ENCODE peak calls at places on chromosomes 11 and 22, in six cellular contexts. O is IMR-90, K is neuronal stem cell, T is H9, X is H1, E is mesenchymal stem cell. N is an unnamed sample.

GRCh38 chr11:134469627-134470026 is 57.6 kb upstream of the B3GAT1 start:
- DNase-seq in E (no peak), T (no peak), X (no peak), O (no peak), K (no peak), N (peak; percentile 49)

GRCh38 chr11:109853156-109853776 is 239.9 kb upstream of the ZC3H12C start:
- DNase-seq in X (no peak), K (peak; percentile 31), T (no peak), E (peak; percentile 78), O (peak; percentile 87), N (peak; percentile 81)

GRCh38 chr22:49160261-49161001 is 667.2 kb downstream of the BRD1 start:
- DNase-seq in T (no peak), X (no peak), K (no peak), E (no peak), O (no peak), N (no peak)

GRCh38 chr11:37512156-37512780 is 914.2 kb upstream of the RAG2 start:
- DNase-seq in T (no peak), X (no peak), K (no peak), E (no peak), O (no peak), N (no peak)

GRCh38 chr11:67237574-67237973 is 28.7 kb upstream of the GRK2 start:
- DNase-seq in T (no peak), K (no peak), X (no peak), E (no peak), O (no peak), N (no peak)

GRCh38 chr22:28310299-28310698 is 369.3 kb downstream of the TTC28 start:
- DNase-seq in X (no peak), T (no peak), E (no peak), K (no peak), O (no peak), N (no peak)

GRCh38 chr22:45918455-45919370 is 58.2 kb downstream of the WNT7B start:
- DNase-seq in E (no peak), T (no peak), O (no peak), X (no peak), K (no peak), N (no peak)

GRCh38 chr11:69508974-69509373 is 27.5 kb downstream of the LINC01488 start:
- DNase-seq in X (no peak), E (no peak), K (no peak), T (no peak), O (no peak), N (no peak)

GRCh38 chr11:13343931-13344717 is 66.5 kb downstream of the BMAL1 start:
- DNase-seq in K (peak; percentile 68), T (peak; percentile 64), O (peak; percentile 79), E (peak; percentile 79), X (peak; percentile 82), N (peak; percentile 85)

GRCh38 chr11:62542111-62542745 is 4.4 kb downstream of the AHNAK start:
- DNase-seq in K (no peak), O (peak; percentile 23), X (peak; percentile 43), E (no peak), T (no peak), N (no peak)

GRCh38 chr11:64580387-64580786 is 10.6 kb upstream of the SLC22A12 start:
- DNase-seq in E (no peak), T (no peak), X (no peak), O (no peak), K (no peak), N (no peak)

GRCh38 chr11:112620621-112621394 is 340.4 kb upstream of the NCAM1 start:
- DNase-seq in T (no peak), E (peak; percentile 5), X (no peak), O (no peak), K (no peak), N (peak; percentile 28)

GRCh38 chr11:123228489-123229163 is 33.6 kb upstream of the CLMP start:
- DNase-seq in T (no peak), E (no peak), X (no peak), K (no peak), O (no peak), N (peak; percentile 84)

GRCh38 chr11:45085657-45086501 is 60.6 kb upstream of the PRDM11 start:
- DNase-seq in T (peak; percentile 54), O (no peak), E (no peak), K (no peak), X (no peak), N (peak; percentile 34)
- H2BK15ac ChIP-seq in T (no peak overlapping the region), O (no peak overlapping the region), E (peak overlapping the region; percentile 96), K (no peak overlapping the region), X (peak overlapping the region; percentile 53), N (no peak overlapping the region)

GRCh38 chr22:30572840-30573593 is 1.4 kb downstream of the GAL3ST1 start:
- DNase-seq in O (no peak), X (no peak), T (no peak), K (no peak), E (no peak), N (no peak)
- H2AK5ac ChIP-seq in O (no peak overlapping the region), X (peak overlapping the region; percentile 53), T (no peak overlapping the region), K (peak overlapping the region; percentile 95), E (peak overlapping the region; percentile 18), N (no peak overlapping the region)

GRCh38 chr11:72760543-72761400 is 8.6 kb upstream of the ARAP1 start:
- DNase-seq in K (no peak), E (peak; percentile 89), X (no peak), O (peak; percentile 84), T (no peak), N (peak; percentile 38)

GRCh38 chr11:72758304-72758689 is 6.1 kb upstream of the ARAP1 start:
- DNase-seq in K (no peak), E (peak; percentile 60), X (no peak), T (no peak), O (peak; percentile 84), N (peak; percentile 40)

GRCh38 chr11:72755794-72756285 is 3.6 kb upstream of the ARAP1 start:
- DNase-seq in K (no peak), T (no peak), X (no peak), E (no peak), O (no peak), N (no peak)

GRCh38 chr11:72759468-72759867 is 7.3 kb upstream of the ARAP1 start:
- DNase-seq in O (no peak), E (no peak), X (no peak), K (no peak), T (no peak), N (no peak)

GRCh38 chr11:72758690-72759389 is 6.6 kb upstream of the ARAP1 start:
- DNase-seq in K (no peak), E (peak; percentile 87), O (peak; percentile 96), T (no peak), X (no peak), N (no peak)
- H3K4me1 ChIP-seq in K (peaks cover 2% of the 10 kb centered on the region), E (peaks cover 22% of the 10 kb centered on the region), O (peaks cover 13% of the 10 kb centered on the region), T (no peaks in the 10 kb centered on the region), X (no peaks in the 10 kb centered on the region), N (no peaks in the 10 kb centered on the region)

DNA sequence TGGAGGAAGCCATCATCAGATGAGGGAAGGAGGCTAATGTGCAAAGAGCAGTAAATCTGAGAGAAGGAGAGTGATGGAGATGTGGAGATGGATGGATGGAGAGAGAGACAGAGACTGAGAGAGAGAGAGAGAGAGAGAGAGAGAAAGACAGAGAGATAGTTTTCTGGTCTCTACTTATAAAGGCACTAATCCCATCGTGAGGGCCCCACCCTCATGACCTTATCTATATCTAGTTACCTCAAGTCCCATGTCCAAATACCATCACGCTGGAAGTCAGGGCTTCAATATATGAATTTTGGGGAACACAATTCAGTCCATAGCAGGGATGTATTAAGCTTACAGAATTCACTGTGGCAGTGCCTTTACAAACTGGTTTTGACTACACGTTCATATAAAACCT is 21.2 kb upstream of the ELF5 start:
- DNase-seq in E (no peak), X (no peak), O (no peak), T (no peak), K (no peak), N (no peak)
- H2BK15ac ChIP-seq in E (no peak overlapping the region), X (no peak overlapping the region), O (no peak overlapping the region), T (no peak overlapping the region), K (no peak overlapping the region), N (no peak overlapping the region)

DNA sequence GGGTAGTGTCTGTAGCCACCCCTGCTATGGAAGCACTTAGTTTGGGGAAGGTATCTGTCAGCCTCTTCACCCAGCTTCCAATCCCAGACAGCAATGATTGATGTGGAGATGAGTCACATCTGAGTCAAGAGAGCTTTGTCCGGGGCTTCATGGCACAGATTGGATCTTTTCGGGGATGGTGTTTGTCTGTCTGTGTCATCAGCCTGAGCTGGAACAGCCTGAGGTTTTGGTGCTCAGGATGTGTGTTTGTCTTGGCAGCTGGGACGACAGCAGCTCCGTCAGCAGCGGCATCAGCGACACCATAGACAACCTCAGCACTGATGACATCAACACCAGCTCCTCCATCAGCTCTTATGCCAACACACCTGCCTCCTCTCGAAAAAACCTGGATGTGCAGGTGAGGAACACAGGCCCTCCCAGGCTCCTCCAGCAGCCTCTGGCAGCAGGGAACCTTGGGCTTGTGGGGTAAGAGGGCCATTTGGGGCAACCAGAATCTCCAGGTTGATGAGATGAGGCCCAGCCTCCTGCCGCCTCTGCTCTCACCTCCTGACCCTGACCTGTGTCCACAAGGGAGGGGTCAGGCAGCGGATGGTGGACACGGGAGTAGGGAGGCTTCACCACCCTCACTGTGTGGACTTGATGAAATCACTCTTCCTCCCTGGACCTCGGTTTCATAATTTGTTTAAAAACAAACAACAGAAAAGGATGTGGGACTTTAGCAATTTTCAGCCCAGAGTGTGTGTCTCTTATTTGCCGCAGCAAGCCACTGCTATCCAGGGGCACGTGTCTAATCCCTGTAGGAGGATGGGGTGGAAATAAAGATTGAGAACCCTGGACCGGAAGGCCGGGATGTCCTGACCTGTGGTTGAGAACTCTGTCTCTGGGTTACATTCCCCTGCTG is 124.3 kb downstream of the DBX1 start:
- DNase-seq in X (no peak), K (no peak), O (peak; percentile 99), E (peak; percentile 94), T (no peak), N (no peak)
- H2AK5ac ChIP-seq in X (no peak overlapping the region), K (no peak overlapping the region), O (peak overlapping the region; percentile 73), E (peak overlapping the region; percentile 21), T (no peak overlapping the region), N (no peak overlapping the region)

GRCh38 chr22:48102581-48102980 is 1340.1 kb downstream of the TBC1D22A start:
- DNase-seq in O (no peak), T (peak; percentile 3), X (no peak), K (no peak), E (no peak), N (no peak)
- H3K4me1 ChIP-seq in O (no peaks in the 10 kb centered on the region), T (no peaks in the 10 kb centered on the region), X (no peaks in the 10 kb centered on the region), K (peaks cover 1% of the 10 kb centered on the region), E (no peaks in the 10 kb centered on the region), N (no peaks in the 10 kb centered on the region)

GRCh38 chr22:34379825-34380224 is 459.5 kb upstream of the LARGE1 start:
- DNase-seq in E (no peak), T (no peak), X (no peak), K (no peak), O (no peak), N (no peak)

GRCh38 chr22:34380532-34380931 is 460.3 kb upstream of the LARGE1 start:
- DNase-seq in E (no peak), X (no peak), T (no peak), O (no peak), K (no peak), N (no peak)
- H2BK15ac ChIP-seq in E (no peak overlapping the region), X (no peak overlapping the region), T (no peak overlapping the region), O (no peak overlapping the region), K (no peak overlapping the region), N (no peak overlapping the region)